ENCODE peak calls at places on chromosome 13, in seven cellular contexts. E is IMR-90; O is lower lobe of right lung; K is GM23338; L is CD4-positive, alpha-beta memory T cell; T is right lobe of liver; Z is naive thymus-derived CD4-positive, alpha-beta T cell. W is an unnamed sample.
A peak's percentile ranks its signal among the peaks of the same experiment; 100 is the strongest.

GRCh38 chr13:52010890-52011689 is at the start of gene ATP7B:
- DNase-seq in E (no peak), O (no peak), K (peak; percentile 81), L (peak; percentile 19), T (peak; percentile 67), Z (no peak), W (no peak)

GRCh38 chr13:85558118-85558517 is 241.1 kb downstream of the SLITRK6 start:
- DNase-seq in E (no peak), O (no peak), K (no peak), L (no peak), T (no peak), Z (no peak), W (no peak)

GRCh38 chr13:99250977-99251825 is 7.0 kb downstream of the GPR18 start:
- DNase-seq in E (no peak), O (no peak), K (no peak), L (no peak), T (no peak), Z (no peak), W (no peak)

GRCh38 chr13:40149611-40150283 is 494.3 kb downstream of the COG6 start:
- DNase-seq in E (peak; percentile 53), O (no peak), K (no peak), L (no peak), T (no peak), Z (no peak), W (no peak)

GRCh38 chr13:95002968-95003813 is 290.8 kb upstream of the SOX21 start:
- DNase-seq in E (no peak), O (no peak), K (peak; percentile 60), L (no peak), T (no peak), Z (no peak), W (no peak)

GRCh38 chr13:94416454-94417080 is 62.9 kb downstream of the DCT start:
- DNase-seq in E (peak; percentile 24), O (no peak), K (peak; percentile 94), L (no peak), T (peak; percentile 60), Z (no peak), W (no peak)

GRCh38 chr13:107819071-107819470 is 396.3 kb downstream of the LIG4 start:
- DNase-seq in E (no peak), O (no peak), K (no peak), L (no peak), T (no peak), Z (no peak), W (no peak)

GRCh38 chr13:89550842-89551422 is 1796.6 kb upstream of the MIR17HG start:
- DNase-seq in E (no peak), O (no peak), K (no peak), L (no peak), T (no peak), Z (no peak), W (no peak)

GRCh38 chr13:30743319-30744055 is 8.1 kb downstream of the ALOX5AP start:
- DNase-seq in E (peak; percentile 99), O (no peak), K (no peak), L (no peak), T (no peak), Z (no peak), W (peak; percentile 29)

GRCh38 chr13:47069133-47069532 is 172.3 kb upstream of the HTR2A start:
- DNase-seq in E (no peak), O (no peak), K (peak; percentile 3), L (no peak), T (no peak), Z (no peak), W (no peak)
- H3K4me3 ChIP-seq in E (no peak overlapping the region), O (no peak overlapping the region), K (no peak overlapping the region), L (no peak overlapping the region), T (no peak overlapping the region), Z (no peak overlapping the region), W (no peak overlapping the region)

GRCh38 chr13:26964278-26965057 is 203.9 kb upstream of the GPR12 start:
- DNase-seq in E (peak; percentile 67), O (no peak), K (peak; percentile 26), L (no peak), T (no peak), Z (no peak), W (no peak)

GRCh38 chr13:26965976-26966375 is 205.4 kb upstream of the GPR12 start:
- DNase-seq in E (peak; percentile 93), O (peak; percentile 45), K (no peak), L (no peak), T (peak; percentile 69), Z (no peak), W (peak; percentile 81)

GRCh38 chr13:26961890-26962615 is 201.5 kb upstream of the GPR12 start:
- DNase-seq in E (no peak), O (peak; percentile 82), K (no peak), L (no peak), T (peak; percentile 88), Z (no peak), W (peak; percentile 80)

GRCh38 chr13:26965058-26965380 is 204.4 kb upstream of the GPR12 start:
- DNase-seq in E (no peak), O (peak; percentile 37), K (no peak), L (no peak), T (no peak), Z (no peak), W (no peak)

GRCh38 chr13:26962671-26963070 is 202.1 kb upstream of the GPR12 start:
- DNase-seq in E (no peak), O (no peak), K (no peak), L (no peak), T (no peak), Z (no peak), W (no peak)
- H3K27ac ChIP-seq in E (no peak overlapping the region), O (peak overlapping the region; percentile 68), K (no peak overlapping the region), L (no peak overlapping the region), T (peak overlapping the region; percentile 60), Z (no peak overlapping the region), W (no peak overlapping the region)

GRCh38 chr13:38624822-38625221 is 62.1 kb upstream of the FREM2 start:
- DNase-seq in E (no peak), O (no peak), K (peak; percentile 93), L (no peak), T (no peak), Z (no peak), W (no peak)
- H3K4me3 ChIP-seq in E (no peak overlapping the region), O (no peak overlapping the region), K (peak overlapping the region; percentile 41), L (no peak overlapping the region), T (no peak overlapping the region), Z (no peak overlapping the region), W (no peak overlapping the region)

DNA sequence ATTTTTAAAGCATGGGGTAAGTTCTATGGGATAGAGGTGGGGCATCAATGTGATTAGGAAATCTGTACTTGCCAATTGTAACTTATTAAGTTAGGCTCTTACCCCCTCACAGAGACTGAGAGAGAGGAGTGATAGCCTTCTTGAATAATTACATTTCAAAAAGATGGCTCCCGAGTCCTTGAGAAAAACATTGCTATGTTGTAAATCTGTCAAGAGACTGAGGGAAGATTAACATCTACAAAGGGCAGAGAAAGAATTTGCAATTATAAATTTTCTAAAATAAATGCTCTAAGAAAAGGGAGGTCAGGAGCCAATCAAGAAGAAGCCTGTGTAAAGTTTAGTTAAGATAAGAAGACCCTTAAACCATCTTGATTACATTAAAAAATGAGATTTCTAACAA is 1570.8 kb downstream of the OLFM4 start:
- DNase-seq in E (no peak), O (no peak), K (peak; percentile 17), L (no peak), T (no peak), Z (no peak), W (no peak)
- H3K27ac ChIP-seq in E (no peak overlapping the region), O (no peak overlapping the region), K (peak overlapping the region; percentile 34), L (no peak overlapping the region), T (no peak overlapping the region), Z (no peak overlapping the region), W (no peak overlapping the region)

GRCh38 chr13:97977982-97978381 is 24.5 kb downstream of the IPO5 start:
- DNase-seq in E (no peak), O (no peak), K (no peak), L (no peak), T (no peak), Z (no peak), W (no peak)
- H3K4me3 ChIP-seq in E (peak overlapping the region; percentile 98), O (peak overlapping the region; percentile 82), K (peak overlapping the region; percentile 85), L (no peak overlapping the region), T (no peak overlapping the region), Z (no peak overlapping the region), W (peak overlapping the region; percentile 91)